ENCODE peak calls at places on chromosome 19, in six cellular contexts. One of them, this sample, is unnamed.

GRCh38 chr19:41638624-41639023 is 11.8 kb upstream of the CEACAM4 start:
- DNase-seq in retinal pigment epithelial cell: no peak
- DNase-seq in NCI-H345: no peak
- DNase-seq in mucosa of gallbladder: no peak
- DNase-seq in WTC11: no peak
- DNase-seq in progenitor cell of endocrine pancreas: no peak
- DNase-seq in this sample: no peak

GRCh38 chr19:37902668-37903067 is 3.7 kb downstream of the WDR87 start:
- DNase-seq in retinal pigment epithelial cell: no peak
- DNase-seq in NCI-H345: peak
- DNase-seq in mucosa of gallbladder: peak
- DNase-seq in WTC11: peak
- DNase-seq in progenitor cell of endocrine pancreas: peak
- DNase-seq in this sample: peak

GRCh38 chr19:6278740-6279619 is 795 bp downstream of the MLLT1 start:
- DNase-seq in retinal pigment epithelial cell: no peak
- DNase-seq in NCI-H345: no peak
- DNase-seq in mucosa of gallbladder: no peak
- DNase-seq in WTC11: no peak
- DNase-seq in progenitor cell of endocrine pancreas: no peak
- DNase-seq in this sample: no peak

GRCh38 chr19:16457954-16458331 is 13.8 kb downstream of the EPS15L1 start:
- DNase-seq in retinal pigment epithelial cell: no peak
- DNase-seq in NCI-H345: no peak
- DNase-seq in mucosa of gallbladder: no peak
- DNase-seq in WTC11: no peak
- DNase-seq in progenitor cell of endocrine pancreas: no peak
- DNase-seq in this sample: no peak

GRCh38 chr19:48624791-48625723 is 5.8 kb downstream of the SPHK2 start:
- DNase-seq in retinal pigment epithelial cell: no peak
- DNase-seq in NCI-H345: no peak
- DNase-seq in mucosa of gallbladder: no peak
- DNase-seq in WTC11: no peak
- DNase-seq in progenitor cell of endocrine pancreas: no peak
- DNase-seq in this sample: no peak

GRCh38 chr19:1312732-1313694 is 27.3 kb downstream of the EFNA2 start:
- DNase-seq in retinal pigment epithelial cell: peak
- DNase-seq in NCI-H345: no peak
- DNase-seq in mucosa of gallbladder: no peak
- DNase-seq in WTC11: no peak
- DNase-seq in progenitor cell of endocrine pancreas: no peak
- DNase-seq in this sample: no peak

GRCh38 chr19:10412257-10412977 is 7.9 kb upstream of the PDE4A start:
- DNase-seq in retinal pigment epithelial cell: no peak
- DNase-seq in NCI-H345: peak
- DNase-seq in mucosa of gallbladder: no peak
- DNase-seq in WTC11: no peak
- DNase-seq in progenitor cell of endocrine pancreas: no peak
- DNase-seq in this sample: peak

GRCh38 chr19:45440873-45441654 is 17.3 kb upstream of the ERCC1 start:
- DNase-seq in retinal pigment epithelial cell: no peak
- DNase-seq in NCI-H345: no peak
- DNase-seq in mucosa of gallbladder: no peak
- DNase-seq in WTC11: no peak
- DNase-seq in progenitor cell of endocrine pancreas: no peak
- DNase-seq in this sample: no peak

GRCh38 chr19:3154957-3155736 is 19.3 kb downstream of the GNA15 start:
- DNase-seq in retinal pigment epithelial cell: peak
- DNase-seq in NCI-H345: no peak
- DNase-seq in mucosa of gallbladder: peak
- DNase-seq in WTC11: no peak
- DNase-seq in progenitor cell of endocrine pancreas: no peak
- DNase-seq in this sample: peak

GRCh38 chr19:49952475-49952829 is 8.5 kb downstream of the SIGLEC11 start:
- DNase-seq in retinal pigment epithelial cell: no peak
- DNase-seq in NCI-H345: no peak
- DNase-seq in mucosa of gallbladder: no peak
- DNase-seq in WTC11: no peak
- DNase-seq in progenitor cell of endocrine pancreas: no peak
- DNase-seq in this sample: no peak

GRCh38 chr19:44611812-44612295 is 1.5 kb upstream of the IGSF23 start:
- DNase-seq in retinal pigment epithelial cell: no peak
- DNase-seq in NCI-H345: no peak
- DNase-seq in mucosa of gallbladder: no peak
- DNase-seq in WTC11: no peak
- DNase-seq in progenitor cell of endocrine pancreas: no peak
- DNase-seq in this sample: no peak

GRCh38 chr19:32599736-32600157 is 18.8 kb downstream of the PDCD5 start:
- DNase-seq in retinal pigment epithelial cell: peak
- DNase-seq in NCI-H345: peak
- DNase-seq in mucosa of gallbladder: peak
- DNase-seq in WTC11: no peak
- DNase-seq in progenitor cell of endocrine pancreas: no peak
- DNase-seq in this sample: peak

GRCh38 chr19:10184636-10185035 is 10.1 kb downstream of the DNMT1 start:
- DNase-seq in retinal pigment epithelial cell: no peak
- DNase-seq in NCI-H345: no peak
- DNase-seq in mucosa of gallbladder: no peak
- DNase-seq in WTC11: no peak
- DNase-seq in progenitor cell of endocrine pancreas: no peak
- DNase-seq in this sample: no peak

GRCh38 chr19:44752816-44753618 is 4.5 kb downstream of the BCL3 start:
- DNase-seq in retinal pigment epithelial cell: peak
- DNase-seq in NCI-H345: peak
- DNase-seq in mucosa of gallbladder: peak
- DNase-seq in WTC11: peak
- DNase-seq in progenitor cell of endocrine pancreas: no peak
- DNase-seq in this sample: peak

GRCh38 chr19:5038631-5039271 is 69.8 kb downstream of the KDM4B start:
- DNase-seq in retinal pigment epithelial cell: no peak
- DNase-seq in NCI-H345: peak
- DNase-seq in mucosa of gallbladder: no peak
- DNase-seq in WTC11: peak
- DNase-seq in progenitor cell of endocrine pancreas: no peak
- DNase-seq in this sample: no peak

GRCh38 chr19:42370068-42370520 is 20.0 kb downstream of the CNFN start:
- DNase-seq in retinal pigment epithelial cell: no peak
- DNase-seq in NCI-H345: peak
- DNase-seq in mucosa of gallbladder: no peak
- DNase-seq in WTC11: peak
- DNase-seq in progenitor cell of endocrine pancreas: no peak
- DNase-seq in this sample: no peak

GRCh38 chr19:7894612-7895309 is 6.5 kb downstream of the LRRC8E start:
- DNase-seq in retinal pigment epithelial cell: no peak
- DNase-seq in NCI-H345: no peak
- DNase-seq in mucosa of gallbladder: no peak
- DNase-seq in WTC11: no peak
- DNase-seq in progenitor cell of endocrine pancreas: no peak
- DNase-seq in this sample: no peak

GRCh38 chr19:55447421-55448174 is 4.5 kb upstream of the SHISA7 start:
- DNase-seq in retinal pigment epithelial cell: no peak
- DNase-seq in NCI-H345: peak
- DNase-seq in mucosa of gallbladder: no peak
- DNase-seq in WTC11: no peak
- DNase-seq in progenitor cell of endocrine pancreas: no peak
- DNase-seq in this sample: no peak

GRCh38 chr19:55113570-55114039 is 3.8 kb downstream of the PPP1R12C start:
- DNase-seq in retinal pigment epithelial cell: peak
- DNase-seq in NCI-H345: no peak
- DNase-seq in mucosa of gallbladder: peak
- DNase-seq in WTC11: peak
- DNase-seq in progenitor cell of endocrine pancreas: no peak
- DNase-seq in this sample: no peak

GRCh38 chr19:2770055-2771013 is 12.7 kb downstream of the SGTA start:
- DNase-seq in retinal pigment epithelial cell: no peak
- DNase-seq in NCI-H345: no peak
- DNase-seq in mucosa of gallbladder: peak
- DNase-seq in WTC11: no peak
- DNase-seq in progenitor cell of endocrine pancreas: no peak
- DNase-seq in this sample: no peak

GRCh38 chr19:12802267-12803106 is 618 bp downstream of the THSD8 start:
- DNase-seq in retinal pigment epithelial cell: no peak
- DNase-seq in NCI-H345: no peak
- DNase-seq in mucosa of gallbladder: no peak
- DNase-seq in WTC11: no peak
- DNase-seq in progenitor cell of endocrine pancreas: no peak
- DNase-seq in this sample: no peak

GRCh38 chr19:8459520-8460260 is 14.9 kb downstream of the HNRNPM start:
- DNase-seq in retinal pigment epithelial cell: peak
- DNase-seq in NCI-H345: no peak
- DNase-seq in mucosa of gallbladder: no peak
- DNase-seq in WTC11: no peak
- DNase-seq in progenitor cell of endocrine pancreas: no peak
- DNase-seq in this sample: no peak

GRCh38 chr19:33621811-33622504 is at the start of gene CHST8:
- DNase-seq in retinal pigment epithelial cell: no peak
- DNase-seq in NCI-H345: peak
- DNase-seq in mucosa of gallbladder: peak
- DNase-seq in WTC11: peak
- DNase-seq in progenitor cell of endocrine pancreas: peak
- DNase-seq in this sample: peak

GRCh38 chr19:44939668-44940067 is 2.4 kb upstream of the APOC4 start:
- DNase-seq in retinal pigment epithelial cell: no peak
- DNase-seq in NCI-H345: no peak
- DNase-seq in mucosa of gallbladder: no peak
- DNase-seq in WTC11: no peak
- DNase-seq in progenitor cell of endocrine pancreas: no peak
- DNase-seq in this sample: no peak

GRCh38 chr19:52778811-52779210 is 7.8 kb downstream of the ZNF600 start:
- DNase-seq in retinal pigment epithelial cell: no peak
- DNase-seq in NCI-H345: no peak
- DNase-seq in mucosa of gallbladder: no peak
- DNase-seq in WTC11: no peak
- DNase-seq in progenitor cell of endocrine pancreas: no peak
- DNase-seq in this sample: no peak

GRCh38 chr19:3109491-3109890 is 15.3 kb downstream of the GNA11 start:
- DNase-seq in retinal pigment epithelial cell: no peak
- DNase-seq in NCI-H345: no peak
- DNase-seq in mucosa of gallbladder: no peak
- DNase-seq in WTC11: no peak
- DNase-seq in progenitor cell of endocrine pancreas: no peak
- DNase-seq in this sample: peak

GRCh38 chr19:10085641-10086031 is 481 bp upstream of the SHFL start:
- DNase-seq in retinal pigment epithelial cell: no peak
- DNase-seq in NCI-H345: no peak
- DNase-seq in mucosa of gallbladder: no peak
- DNase-seq in WTC11: no peak
- DNase-seq in progenitor cell of endocrine pancreas: no peak
- DNase-seq in this sample: no peak

GRCh38 chr19:4774136-4774535 is 17.4 kb upstream of the FEM1A start:
- DNase-seq in retinal pigment epithelial cell: no peak
- DNase-seq in NCI-H345: no peak
- DNase-seq in mucosa of gallbladder: no peak
- DNase-seq in WTC11: no peak
- DNase-seq in progenitor cell of endocrine pancreas: no peak
- DNase-seq in this sample: no peak

GRCh38 chr19:11190501-11190900 is 6.8 kb downstream of the KANK2 start:
- DNase-seq in retinal pigment epithelial cell: no peak
- DNase-seq in NCI-H345: no peak
- DNase-seq in mucosa of gallbladder: no peak
- DNase-seq in WTC11: no peak
- DNase-seq in progenitor cell of endocrine pancreas: no peak
- DNase-seq in this sample: no peak

GRCh38 chr19:45514376-45515051 is 7.2 kb downstream of the VASP start:
- DNase-seq in retinal pigment epithelial cell: no peak
- DNase-seq in NCI-H345: no peak
- DNase-seq in mucosa of gallbladder: peak
- DNase-seq in WTC11: no peak
- DNase-seq in progenitor cell of endocrine pancreas: no peak
- DNase-seq in this sample: no peak